ENCODE peak calls at places on chromosomes 5 and 9, in ten cellular contexts. A is sigmoid colon, T is GM23338, V is body of pancreas, H is Peyer's patch, Z is GM06990, D is astrocyte, E is left lung, R is GM12878, N is transverse colon. O is an unnamed sample.
A peak's percentile ranks its signal among the peaks of the same experiment; 100 is the strongest.

GRCh38 chr5:169696621-169697517 is 59.8 kb downstream of the DOCK2 start:
- DNase-seq in V (no peak), R (no peak), Z (no peak), H (no peak), A (no peak), T (no peak), N (no peak), D (peak; percentile 50), E (no peak), O (peak; percentile 15)

GRCh38 chr5:61766141-61766540 is 434.1 kb downstream of the ZSWIM6 start:
- DNase-seq in Z (no peak), A (no peak), N (no peak), V (no peak), E (no peak), T (no peak), H (no peak), D (no peak), R (no peak), O (no peak)

GRCh38 chr5:14184725-14185124 is 41.6 kb downstream of the TRIO start:
- DNase-seq in Z (no peak), V (no peak), R (no peak), N (no peak), A (no peak), T (no peak), E (no peak), H (no peak), D (peak; percentile 85), O (no peak)

GRCh38 chr9:124054671-124055212 is 43.2 kb downstream of the LHX2 start:
- DNase-seq in T (no peak), H (no peak), Z (peak; percentile 76), V (no peak), D (peak; percentile 99), E (no peak), R (peak; percentile 87), N (no peak), A (no peak), O (peak; percentile 79)

GRCh38 chr9:138044485-138045383 is 167.2 kb downstream of the CACNA1B start:
- DNase-seq in H (peak; percentile 36), V (no peak), T (no peak), E (no peak), D (no peak), N (no peak), R (no peak), Z (no peak), A (peak; percentile 50), O (no peak)

GRCh38 chr9:133164209-133164590 is 486 bp upstream of the GBGT1 start:
- DNase-seq in T (no peak), N (no peak), R (no peak), E (no peak), D (no peak), Z (no peak), A (no peak), H (no peak), V (no peak), O (no peak)

GRCh38 chr9:95089916-95090791 is 227.4 kb downstream of the FANCC start:
- DNase-seq in Z (no peak), R (no peak), D (no peak), V (no peak), T (no peak), A (peak; percentile 80), E (peak; percentile 79), H (no peak), N (no peak), O (no peak)

GRCh38 chr9:84206801-84207200 is 133.8 kb downstream of the SLC28A3 start:
- DNase-seq in T (no peak), H (no peak), E (no peak), Z (no peak), N (no peak), R (no peak), A (no peak), D (no peak), V (no peak), O (no peak)

GRCh38 chr9:14062449-14063187 is 251.3 kb downstream of the NFIB start:
- DNase-seq in D (peak; percentile 91), E (no peak), N (no peak), H (no peak), Z (no peak), V (no peak), R (no peak), T (no peak), A (no peak), O (peak; percentile 98)

GRCh38 chr5:32506809-32507208 is 62.3 kb upstream of the ZFR start:
- DNase-seq in T (no peak), V (peak; percentile 56), Z (no peak), D (peak; percentile 88), A (peak; percentile 73), R (no peak), H (no peak), E (no peak), N (no peak), O (peak; percentile 88)

GRCh38 chr9:94167055-94167346 is 82.7 kb downstream of the PTPDC1 start:
- DNase-seq in R (no peak), D (no peak), A (no peak), V (no peak), E (no peak), T (peak; percentile 94), H (no peak), N (no peak), Z (no peak), O (peak; percentile 58)

GRCh38 chr9:81789751-81790150 is 100.4 kb upstream of the TLE1 start:
- DNase-seq in H (no peak), N (no peak), V (no peak), E (no peak), T (no peak), D (peak; percentile 76), A (no peak), Z (no peak), R (no peak), O (no peak)

GRCh38 chr5:79774171-79774854 is 84.7 kb downstream of the CMYA5 start:
- DNase-seq in Z (no peak), D (no peak), A (no peak), R (no peak), H (no peak), V (no peak), N (no peak), T (peak; percentile 95), E (no peak), O (peak; percentile 18)

GRCh38 chr9:14790628-14791027 is 68.1 kb upstream of the CER1 start:
- DNase-seq in E (no peak), V (no peak), Z (no peak), A (no peak), R (no peak), D (no peak), H (no peak), T (no peak), N (no peak), O (no peak)

GRCh38 chr5:102596113-102596512 is 97.3 kb upstream of the SLCO6A1 start:
- DNase-seq in D (no peak), V (no peak), H (no peak), A (no peak), R (peak; percentile 26), Z (peak; percentile 15), T (no peak), N (no peak), E (no peak), O (no peak)

GRCh38 chr5:102594192-102594591 is 95.4 kb upstream of the SLCO6A1 start:
- DNase-seq in H (no peak), R (no peak), Z (no peak), T (no peak), E (no peak), A (no peak), V (no peak), N (no peak), D (no peak), O (no peak)

GRCh38 chr5:102596951-102597350 is 98.2 kb upstream of the SLCO6A1 start:
- DNase-seq in V (no peak), A (no peak), D (no peak), R (no peak), Z (no peak), T (no peak), H (no peak), E (no peak), N (no peak), O (no peak)

GRCh38 chr5:102591650-102592049 is 92.8 kb upstream of the SLCO6A1 start:
- DNase-seq in H (no peak), V (no peak), N (no peak), R (peak; percentile 13), D (no peak), Z (no peak), E (no peak), T (no peak), A (no peak), O (no peak)

DNA sequence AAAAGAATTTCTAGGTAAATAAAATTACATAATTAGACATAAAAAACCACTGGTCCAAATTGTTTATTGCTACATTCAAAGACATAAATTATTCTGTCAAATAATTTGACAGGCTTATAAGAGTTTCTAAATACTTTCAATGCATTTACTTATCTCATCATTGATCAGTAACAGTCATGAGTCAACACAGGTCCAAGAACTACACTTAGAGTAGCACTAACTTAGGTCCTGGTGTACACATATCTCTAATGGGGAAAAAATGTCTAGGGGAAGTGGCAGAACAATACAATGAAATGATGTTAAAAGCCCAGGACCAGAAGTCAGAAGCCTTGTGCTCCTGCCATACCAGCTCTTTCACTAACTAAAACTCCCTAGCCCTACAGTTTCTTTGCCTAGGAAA is 96.5 kb upstream of the SLCO6A1 start:
- DNase-seq in E (no peak), V (no peak), R (no peak), Z (no peak), N (no peak), D (no peak), A (no peak), T (no peak), H (no peak), O (no peak)
- H3K4me3 ChIP-seq in E (no peak overlapping the region), V (no peak overlapping the region), R (no peak overlapping the region), Z (no peak overlapping the region), N (no peak overlapping the region), D (no peak overlapping the region), A (no peak overlapping the region), T (no peak overlapping the region), H (no peak overlapping the region), O (no peak overlapping the region)

DNA sequence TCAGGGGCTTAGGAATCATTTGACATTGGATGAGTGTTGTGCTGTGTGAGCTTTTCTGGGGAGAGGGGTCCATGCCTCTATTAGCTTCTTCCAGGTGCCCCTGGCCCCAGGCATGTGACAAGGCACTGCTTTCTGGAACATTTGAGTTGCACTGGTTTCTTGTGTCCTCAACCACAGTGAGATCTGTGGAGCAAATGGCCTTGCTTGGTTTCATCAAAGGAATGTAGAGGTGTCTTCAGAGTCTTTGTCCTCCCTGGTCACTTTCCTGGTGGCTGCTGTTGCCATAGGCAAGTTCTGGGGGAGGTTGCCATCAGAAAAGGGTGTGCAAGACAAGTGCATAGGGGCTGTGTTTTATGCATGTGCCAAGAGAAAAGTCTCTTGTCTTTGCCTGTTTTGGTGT is 157.5 kb downstream of the MACROH2A1 start:
- DNase-seq in D (no peak), R (no peak), E (no peak), N (no peak), T (no peak), A (no peak), H (peak; percentile 19), Z (no peak), V (no peak), O (no peak)
- TF ChIP-seq CTCF in D (no peak), R (no peak), E (no peak), N (no peak), T (no peak), A (no peak), H (no peak), Z (no peak), V (no peak), O (no peak)

GRCh38 chr9:127825319-127826051 is 22.8 kb downstream of the FPGS start:
- DNase-seq in N (peak; percentile 59), Z (no peak), H (peak; percentile 71), E (no peak), D (no peak), R (no peak), T (peak; percentile 97), V (peak; percentile 55), A (peak; percentile 75), O (no peak)
- H3K36me3 ChIP-seq in N (no peaks in the 10 kb centered on the region), Z (no peaks in the 10 kb centered on the region), H (no peaks in the 10 kb centered on the region), E (no peaks in the 10 kb centered on the region), D (peaks cover 3% of the 10 kb centered on the region), R (no peaks in the 10 kb centered on the region), T (no peaks in the 10 kb centered on the region), V (no peaks in the 10 kb centered on the region), A (no peaks in the 10 kb centered on the region), O (no peaks in the 10 kb centered on the region)

GRCh38 chr9:113579270-113580040 is 115.9 kb downstream of the RGS3 start:
- DNase-seq in Z (no peak), A (peak; percentile 81), D (no peak), N (peak; percentile 51), V (peak; percentile 73), H (peak; percentile 82), E (peak; percentile 87), R (no peak), T (no peak), O (no peak)
- H3K4me3 ChIP-seq in Z (peak overlapping the region; percentile 2), A (no peak overlapping the region), D (no peak overlapping the region), N (no peak overlapping the region), V (no peak overlapping the region), H (no peak overlapping the region), E (no peak overlapping the region), R (peak overlapping the region; percentile 16), T (no peak overlapping the region), O (no peak overlapping the region)